ENCODE peak calls at places on chromosomes 1 and 21, in ten cellular contexts. M, Q, J, R, K, X, A, F, D and P are unnamed samples.

GRCh38 chr1:170562644-170563338 is 30.8 kb downstream of the GORAB start:
- DNase-seq in X (peak; percentile 89), R (peak; percentile 15), F (no peak), M (peak; percentile 82), A (peak; percentile 17), K (peak; percentile 79), D (peak; percentile 86), Q (peak; percentile 71), J (peak; percentile 57), P (no peak)

GRCh38 chr1:107669996-107670395 is 295.0 kb downstream of the VAV3 start:
- DNase-seq in Q (peak; percentile 27), R (no peak), X (peak; percentile 89), F (no peak), K (peak; percentile 83), J (no peak), A (no peak), D (peak; percentile 28), M (peak; percentile 82), P (no peak)

GRCh38 chr1:226912587-226913176 is 27.4 kb upstream of the COQ8A start:
- DNase-seq in K (no peak), A (peak; percentile 28), X (no peak), M (no peak), Q (peak; percentile 69), J (peak; percentile 44), F (peak; percentile 81), D (peak; percentile 73), R (no peak), P (peak; percentile 55)

GRCh38 chr1:237789619-237790018 is 101.1 kb downstream of the ZP4 start:
- DNase-seq in X (no peak), F (no peak), Q (no peak), A (no peak), D (no peak), M (no peak), R (no peak), K (no peak), J (no peak), P (no peak)

GRCh38 chr1:218242171-218242570 is 42.9 kb upstream of the RRP15 start:
- DNase-seq in M (no peak), A (no peak), X (no peak), K (no peak), R (peak; percentile 21), D (no peak), F (no peak), J (no peak), Q (no peak), P (no peak)

GRCh38 chr1:187244623-187245022 is 415.9 kb downstream of the PLA2G4A start:
- DNase-seq in A (no peak), K (peak; percentile 47), Q (no peak), X (no peak), D (peak; percentile 8), R (no peak), J (peak; percentile 52), F (no peak), M (no peak), P (no peak)

GRCh38 chr1:18997508-18997907 is 41.0 kb upstream of the IFFO2 start:
- DNase-seq in K (peak; percentile 34), R (no peak), F (no peak), M (no peak), A (no peak), D (peak; percentile 44), Q (no peak), X (no peak), J (no peak), P (no peak)

GRCh38 chr1:186236921-186237320 is 138.1 kb downstream of the TPR start:
- DNase-seq in Q (no peak), X (no peak), J (no peak), D (no peak), F (no peak), K (no peak), A (peak; percentile 62), R (peak; percentile 62), M (no peak), P (no peak)

GRCh38 chr1:32197074-32197473 is 3.3 kb upstream of the CCDC28B start:
- DNase-seq in Q (no peak), A (no peak), K (no peak), F (no peak), M (no peak), R (no peak), X (no peak), J (no peak), D (no peak), P (no peak)

GRCh38 chr1:32199717-32200072 is 700 bp upstream of the CCDC28B start:
- DNase-seq in X (no peak), D (peak; percentile 80), F (peak; percentile 85), M (no peak), J (peak; percentile 59), R (no peak), A (no peak), K (no peak), Q (peak; percentile 90), P (no peak)

GRCh38 chr1:32199043-32199716 is 1.2 kb upstream of the CCDC28B start:
- DNase-seq in F (no peak), K (no peak), A (no peak), M (no peak), R (no peak), X (no peak), D (no peak), Q (no peak), J (no peak), P (no peak)

GRCh38 chr1:32197837-32198236 is 2.6 kb upstream of the CCDC28B start:
- DNase-seq in X (no peak), J (no peak), D (no peak), F (peak; percentile 48), R (no peak), M (no peak), K (no peak), A (no peak), Q (no peak), P (no peak)

DNA sequence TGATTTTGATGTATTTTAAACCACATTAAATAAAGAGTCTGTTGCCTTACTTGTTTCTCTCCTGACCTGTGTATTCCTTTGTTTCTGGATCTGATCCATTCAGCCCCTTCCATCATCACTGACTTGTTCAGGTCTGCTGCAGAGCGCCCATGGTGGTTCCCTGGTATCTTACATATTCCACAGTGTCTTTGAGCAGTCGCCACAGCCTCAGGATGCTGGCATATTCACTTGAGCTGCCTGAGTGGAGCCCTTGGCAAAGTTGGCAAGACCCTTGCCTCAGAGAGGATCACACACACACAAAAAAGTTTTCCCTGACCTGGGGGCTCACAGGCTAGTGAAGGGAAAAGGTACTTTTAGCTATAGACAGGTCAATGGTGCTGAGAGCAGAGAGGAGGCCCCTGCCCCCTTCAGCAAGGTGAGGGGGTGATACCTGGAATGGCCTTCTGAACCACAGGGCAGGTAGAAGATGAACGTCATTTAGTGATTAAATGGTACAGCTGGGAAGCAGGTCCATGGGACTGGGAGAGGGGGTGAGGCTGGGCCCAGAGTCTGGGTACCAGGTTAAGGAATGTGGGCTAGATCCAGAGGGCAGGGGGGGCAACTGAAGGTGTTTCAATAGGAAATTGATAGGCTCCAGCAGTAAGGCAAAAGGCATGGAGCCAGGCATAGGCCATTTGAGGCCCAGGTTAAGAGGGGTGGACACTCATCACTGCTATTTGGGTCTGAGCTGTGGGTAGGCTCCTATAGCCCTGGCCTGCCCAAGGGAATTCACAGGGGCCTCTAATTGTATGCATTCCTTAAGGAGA is 2.0 kb upstream of the CCDC28B start:
- DNase-seq in Q (no peak), M (no peak), D (no peak), J (no peak), F (peak; percentile 22), A (no peak), K (no peak), X (no peak), R (no peak), P (no peak)
- TF ChIP-seq POLR2A in Q (no peak), M (no peak), D (no peak), J (no peak), F (no peak), A (no peak), K (no peak), X (no peak), R (no peak), P (no peak)

GRCh38 chr21:43921979-43922945 is 57.2 kb downstream of the AGPAT3 start:
- DNase-seq in X (no peak), R (no peak), Q (no peak), F (peak; percentile 48), K (no peak), M (no peak), D (no peak), J (peak; percentile 30), A (no peak), P (no peak)
- TF ChIP-seq POLR2A in X (no peak), R (no peak), Q (no peak), F (no peak), K (no peak), M (no peak), D (no peak), J (no peak), A (no peak), P (no peak)

GRCh38 chr1:156114919-156115513 is 505 bp downstream of the LMNA start:
- DNase-seq in F (no peak), A (no peak), D (no peak), X (no peak), Q (peak; percentile 73), K (no peak), M (no peak), R (no peak), J (peak; percentile 60), P (peak; percentile 81)
- TF ChIP-seq POLR2A in F (peak; percentile 47), A (no peak), D (peak; percentile 18), X (no peak), Q (no peak), K (no peak), M (no peak), R (no peak), J (no peak), P (peak; percentile 53)

GRCh38 chr1:167645161-167645560 is 15.1 kb downstream of the RCSD1 start:
- DNase-seq in X (no peak), J (no peak), D (no peak), R (no peak), A (no peak), K (no peak), M (no peak), F (no peak), Q (no peak), P (peak; percentile 60)

GRCh38 chr1:167644551-167644950 is 14.5 kb downstream of the RCSD1 start:
- DNase-seq in D (no peak), Q (no peak), A (no peak), M (no peak), K (no peak), X (peak; percentile 17), F (no peak), R (no peak), J (no peak), P (no peak)

GRCh38 chr1:167641786-167642500 is 11.9 kb downstream of the RCSD1 start:
- DNase-seq in A (no peak), K (no peak), X (peak; percentile 48), Q (no peak), R (no peak), J (no peak), D (no peak), F (no peak), M (no peak), P (peak; percentile 42)

GRCh38 chr1:167642501-167642826 is 12.4 kb downstream of the RCSD1 start:
- DNase-seq in X (no peak), D (no peak), F (no peak), R (no peak), A (no peak), K (no peak), Q (no peak), M (no peak), J (no peak), P (no peak)

DNA sequence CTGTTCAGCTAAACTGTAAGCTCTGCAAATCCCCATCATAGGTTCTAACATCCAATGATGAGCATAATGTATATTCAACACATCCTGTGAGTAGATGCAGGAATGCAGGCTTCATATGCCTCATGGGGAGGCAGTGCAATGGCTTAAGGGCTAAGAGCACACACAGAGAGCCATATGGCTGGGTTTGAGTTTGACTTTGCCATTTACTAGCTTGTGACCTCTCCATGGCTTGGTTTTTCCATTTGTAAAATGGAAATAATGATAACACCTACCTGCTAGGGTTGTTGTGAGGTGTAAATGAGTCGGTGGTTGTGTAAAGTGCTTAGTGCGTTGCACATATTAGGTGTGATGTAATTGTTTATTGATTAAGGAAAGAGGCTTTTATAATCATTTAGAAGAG is 13.4 kb downstream of the RCSD1 start:
- DNase-seq in F (no peak), A (no peak), R (no peak), J (no peak), K (no peak), Q (no peak), M (no peak), D (no peak), X (peak; percentile 4), P (no peak)
- TF ChIP-seq POLR2A in F (no peak), A (no peak), R (no peak), J (no peak), K (no peak), Q (no peak), M (no peak), D (no peak), X (no peak), P (no peak)